ENCODE peak calls at places on chromosome 16, in five cellular contexts. R is WTC11, T is K562, I is GM12878, D is HepG2. C is an unnamed sample.

GRCh38 chr16:88922114-88922825 is 54.7 kb downstream of the CBFA2T3 start:
- DNase-seq in D (no peak), T (no peak), R (peak; percentile 58), I (no peak), C (no peak)

GRCh38 chr16:23145608-23146007 is 3.6 kb downstream of the USP31 start:
- DNase-seq in T (no peak), I (no peak), D (no peak), R (no peak), C (no peak)

GRCh38 chr16:8623634-8624033 is 2.1 kb downstream of the METTL22 start:
- DNase-seq in I (no peak), R (no peak), D (no peak), T (no peak), C (no peak)

GRCh38 chr16:9297437-9298113 is 206.1 kb downstream of the HAPSTR1 start:
- DNase-seq in T (peak; percentile 57), D (peak; percentile 63), I (no peak), R (peak; percentile 75), C (peak; percentile 36)

GRCh38 chr16:75764154-75764768 is 38.0 kb upstream of the CPHXL start:
- DNase-seq in T (peak; percentile 64), D (peak; percentile 69), R (peak; percentile 49), I (peak; percentile 53), C (peak; percentile 72)

GRCh38 chr16:69727916-69728270 is 1.5 kb upstream of the NQO1 start:
- DNase-seq in D (no peak), T (no peak), R (no peak), I (no peak), C (no peak)

GRCh38 chr16:89026121-89026612 is 49.2 kb upstream of the CBFA2T3 start:
- DNase-seq in T (peak; percentile 80), I (peak; percentile 72), D (no peak), R (peak; percentile 5), C (no peak)

GRCh38 chr16:1773703-1774455 is 945 bp upstream of the MRPS34 start:
- DNase-seq in R (no peak), T (no peak), D (no peak), I (no peak), C (no peak)

GRCh38 chr16:89406277-89406888 is 84.0 kb downstream of the ANKRD11 start:
- DNase-seq in R (no peak), D (no peak), T (no peak), I (no peak), C (no peak)

GRCh38 chr16:54582631-54583250 is 296.2 kb upstream of the IRX3 start:
- DNase-seq in R (no peak), D (no peak), T (no peak), I (no peak), C (no peak)
- TF ChIP-seq ESRRA in R (no peak), D (no peak), T (no peak), I (no peak), C (no peak)

DNA sequence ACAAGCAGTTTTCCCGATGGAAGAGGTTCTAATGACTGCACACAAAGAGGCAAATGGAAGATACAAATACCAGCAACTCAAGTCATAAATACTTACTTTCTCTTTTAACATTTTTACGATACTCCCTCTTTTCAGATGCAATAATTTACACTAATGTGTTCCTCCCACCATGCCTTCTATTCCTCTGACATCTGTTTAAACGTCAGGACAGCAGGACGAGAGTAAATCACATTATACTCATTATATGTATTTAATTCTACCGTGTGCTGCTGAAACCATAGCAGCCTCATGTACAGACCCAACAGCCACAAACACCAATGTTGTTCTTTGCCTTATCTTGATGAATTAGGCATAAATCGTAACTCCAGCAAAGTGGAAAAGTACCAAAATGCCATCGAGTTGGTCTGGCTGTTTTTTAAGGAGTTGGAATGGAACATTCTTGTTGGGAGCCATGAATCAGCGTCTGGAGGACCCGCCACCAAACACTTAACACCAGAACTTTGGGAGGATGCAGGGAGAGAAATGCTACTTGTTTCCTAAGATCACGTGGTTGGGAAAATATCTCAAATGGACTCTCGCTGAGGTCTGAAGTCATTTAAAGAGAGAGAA is 82.9 kb upstream of the FOXF1 start:
- DNase-seq in D (no peak), T (no peak), R (no peak), I (no peak), C (no peak)
- TF ChIP-seq ESRRA in D (no peak), T (no peak), R (no peak), I (no peak), C (no peak)

GRCh38 chr16:86734559-86735480 is 156.5 kb downstream of the FOXL1 start:
- DNase-seq in D (no peak), R (no peak), I (no peak), T (no peak), C (no peak)
- TF ChIP-seq ESRRA in D (no peak), R (no peak), I (no peak), T (no peak), C (no peak)

DNA sequence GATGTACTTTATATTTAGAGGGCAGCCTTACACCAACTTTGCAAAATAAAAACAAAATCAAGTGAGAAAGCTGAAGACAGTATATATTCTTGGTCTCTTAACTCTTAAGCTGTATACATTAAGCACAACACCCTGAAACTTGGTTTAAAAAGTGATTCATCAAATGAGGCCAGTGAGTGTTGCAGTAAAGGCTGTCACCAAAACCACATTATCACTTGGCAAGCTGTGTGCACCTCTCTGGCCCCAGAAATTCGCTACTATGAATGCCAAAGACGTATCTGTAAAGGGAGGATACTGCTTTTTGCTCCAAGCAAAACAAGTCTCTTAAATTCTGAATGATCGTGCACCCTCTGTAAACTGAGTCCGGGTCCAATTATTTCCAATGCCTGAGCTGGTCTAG is 163.9 kb downstream of the ZFHX3 start:
- DNase-seq in T (no peak), I (no peak), D (no peak), R (no peak), C (no peak)
- TF ChIP-seq ESRRA in T (no peak), I (no peak), D (no peak), R (no peak), C (no peak)

GRCh38 chr16:77760800-77761199 is 27.6 kb upstream of the VAT1L start:
- DNase-seq in I (no peak), R (no peak), D (no peak), T (no peak), C (no peak)
- TF ChIP-seq ESRRA in I (no peak), R (no peak), D (no peak), T (no peak), C (no peak)

GRCh38 chr16:85029413-85029794 is 1.8 kb downstream of the KIAA0513 start:
- DNase-seq in T (peak; percentile 75), I (peak; percentile 20), D (no peak), R (no peak), C (no peak)
- TF ChIP-seq ESRRA in T (no peak), I (no peak), D (no peak), R (no peak), C (no peak)

GRCh38 chr16:30949655-30950515 is 1.0 kb downstream of the ORAI3 start:
- DNase-seq in I (peak; percentile 71), D (peak; percentile 92), T (peak; percentile 82), R (peak; percentile 50), C (peak; percentile 84)
- TF ChIP-seq ESRRA in I (no peak), D (peak; percentile 83), T (peak; percentile 68), R (no peak), C (no peak)

GRCh38 chr16:68403704-68404103 is 44.6 kb downstream of the SMPD3 start:
- DNase-seq in I (no peak), D (no peak), T (no peak), R (no peak), C (no peak)
- TF ChIP-seq ESRRA in I (no peak), D (no peak), T (no peak), R (no peak), C (no peak)